ENCODE peak calls at places on chromosomes 7 and 10, in eight cellular contexts. M is SJSA1, C is pancreas, S is A549, Q is Peyer's patch, J is upper lobe of right lung, P is kidney, R is hepatocyte. W is an unnamed sample. For H3K4me1, the result is how much of the 10 kb centered on the place peaks cover.

GRCh38 chr7:24727165-24728120 is 29.8 kb downstream of the GSDME start:
- DNase-seq in M (peak), Q (peak), S (no peak), R (no peak), C (no peak), J (no peak), P (no peak), W (no peak)

GRCh38 chr10:52314007-52314821 is at the start of gene DKK1:
- DNase-seq in S (peak), J (peak), C (peak), P (peak), R (peak), Q (peak), M (peak), W (no peak)

GRCh38 chr10:17802966-17803365 is 6.2 kb upstream of the MRC1 start:
- DNase-seq in M (no peak), C (no peak), J (no peak), Q (no peak), P (no peak), R (no peak), S (no peak), W (no peak)

GRCh38 chr7:24323961-24324480 is 40.0 kb downstream of the NPY start:
- DNase-seq in S (no peak), Q (no peak), R (no peak), P (no peak), C (no peak), M (no peak), J (no peak), W (no peak)

GRCh38 chr10:122648599-122649428 is 50.8 kb downstream of the C10orf120 start:
- DNase-seq in R (peak), C (peak), S (peak), P (no peak), J (peak), M (no peak), Q (no peak), W (no peak)

GRCh38 chr10:35453855-35454532 is 117.7 kb downstream of the CCNY start:
- DNase-seq in Q (no peak), R (no peak), P (no peak), J (no peak), M (no peak), S (no peak), C (no peak), W (no peak)

GRCh38 chr10:71314028-71314693 is 4.9 kb upstream of the SLC29A3 start:
- DNase-seq in S (peak), J (no peak), P (peak), M (no peak), R (peak), C (no peak), Q (peak), W (peak)

GRCh38 chr10:127485153-127485857 is 63.8 kb upstream of the NPS start:
- DNase-seq in M (no peak), P (peak), Q (no peak), R (peak), J (no peak), C (no peak), S (peak), W (no peak)

GRCh38 chr10:44801383-44802327 is 109.5 kb upstream of the TMEM72 start:
- DNase-seq in Q (peak), P (peak), M (peak), C (peak), R (peak), S (peak), J (peak), W (no peak)

GRCh38 chr7:130904792-130905191 is 170.8 kb upstream of the KLF14 start:
- DNase-seq in R (no peak), J (no peak), Q (no peak), P (no peak), S (no peak), C (no peak), M (no peak), W (no peak)

GRCh38 chr7:135441791-135442190 is 68.1 kb downstream of the CNOT4 start:
- DNase-seq in R (peak), Q (no peak), M (no peak), P (no peak), J (no peak), S (peak), C (no peak), W (no peak)

GRCh38 chr7:78226059-78226658 is 427.6 kb downstream of the PHTF2 start:
- DNase-seq in M (peak), P (no peak), S (peak), Q (no peak), C (peak), J (peak), R (peak), W (no peak)

GRCh38 chr7:136877509-136877908 is 9.1 kb downstream of the CHRM2 start:
- DNase-seq in Q (no peak), M (no peak), J (no peak), R (no peak), C (no peak), P (no peak), S (no peak), W (no peak)

GRCh38 chr10:114389429-114389828 is 14.9 kb downstream of the AFAP1L2 start:
- DNase-seq in J (no peak), P (no peak), Q (no peak), S (peak), R (no peak), M (peak), C (no peak), W (no peak)

GRCh38 chr10:92848037-92848440 is 281 bp upstream of the EXOC6 start:
- DNase-seq in J (no peak), M (no peak), Q (no peak), P (no peak), S (no peak), R (no peak), C (no peak), W (no peak)

GRCh38 chr10:114499630-114500190 is 95.4 kb upstream of the AFAP1L2 start:
- DNase-seq in J (no peak), Q (peak), S (no peak), R (peak), M (no peak), C (no peak), P (no peak), W (no peak)

GRCh38 chr7:19117081-19117869 is at the start of gene TWIST1:
- DNase-seq in M (peak), J (peak), C (no peak), S (peak), R (peak), Q (no peak), P (peak), W (no peak)

GRCh38 chr7:157013101-157013500 is 2.6 kb upstream of the MNX1 start:
- DNase-seq in Q (no peak), S (no peak), P (no peak), M (no peak), J (peak), C (no peak), R (no peak), W (no peak)

GRCh38 chr7:22356855-22357310 is at the start of gene RAPGEF5:
- DNase-seq in Q (no peak), M (no peak), P (peak), R (peak), C (peak), S (no peak), J (peak), W (no peak)

GRCh38 chr7:27606270-27607209 is 56.1 kb downstream of the HIBADH start:
- DNase-seq in R (peak), C (no peak), J (no peak), P (no peak), Q (no peak), M (peak), S (peak), W (no peak)

GRCh38 chr10:7750222-7750621 is 37.6 kb downstream of the KIN start:
- DNase-seq in Q (no peak), R (no peak), S (no peak), P (no peak), M (no peak), J (no peak), C (no peak), W (no peak)

GRCh38 chr10:102712843-102713242 is 1.4 kb downstream of the ARL3 start:
- DNase-seq in J (no peak), M (no peak), R (no peak), Q (no peak), S (no peak), C (no peak), P (no peak), W (no peak)
- H3K4me3 ChIP-seq in J (peak), M (peak), R (peak), Q (peak), S (peak), C (no peak), P (peak), W (peak)

GRCh38 chr7:150355666-150356059 is 13.0 kb upstream of the REPIN1 start:
- DNase-seq in R (no peak), P (no peak), J (no peak), M (no peak), S (no peak), C (no peak), Q (no peak), W (no peak)
- H3K27ac ChIP-seq in R (no peak), P (no peak), J (no peak), M (no peak), S (no peak), C (peak), Q (no peak), W (peak)

GRCh38 chr10:80489371-80490112 is 35.4 kb downstream of the TSPAN14 start:
- DNase-seq in M (no peak), J (peak), S (no peak), Q (no peak), R (no peak), P (no peak), C (no peak), W (no peak)

GRCh38 chr10:80492875-80493413 is 38.8 kb downstream of the TSPAN14 start:
- DNase-seq in Q (no peak), J (no peak), M (no peak), S (no peak), P (no peak), C (no peak), R (no peak), W (no peak)

GRCh38 chr10:80488539-80489066 is 34.5 kb downstream of the TSPAN14 start:
- DNase-seq in J (peak), C (no peak), R (no peak), Q (no peak), P (no peak), M (no peak), S (no peak), W (no peak)

GRCh38 chr10:80493482-80494021 is 39.4 kb downstream of the TSPAN14 start:
- DNase-seq in S (peak), C (no peak), P (no peak), M (peak), R (no peak), J (peak), Q (no peak), W (peak)

GRCh38 chr10:80491251-80492102 is 37.4 kb downstream of the TSPAN14 start:
- DNase-seq in J (peak), R (no peak), P (peak), Q (no peak), S (peak), M (no peak), C (no peak), W (no peak)
- H3K4me1 ChIP-seq in J (half or more), R (under half), P (half or more), Q (under half), S (half or more), M (under half), C (under half), W (half or more)

DNA sequence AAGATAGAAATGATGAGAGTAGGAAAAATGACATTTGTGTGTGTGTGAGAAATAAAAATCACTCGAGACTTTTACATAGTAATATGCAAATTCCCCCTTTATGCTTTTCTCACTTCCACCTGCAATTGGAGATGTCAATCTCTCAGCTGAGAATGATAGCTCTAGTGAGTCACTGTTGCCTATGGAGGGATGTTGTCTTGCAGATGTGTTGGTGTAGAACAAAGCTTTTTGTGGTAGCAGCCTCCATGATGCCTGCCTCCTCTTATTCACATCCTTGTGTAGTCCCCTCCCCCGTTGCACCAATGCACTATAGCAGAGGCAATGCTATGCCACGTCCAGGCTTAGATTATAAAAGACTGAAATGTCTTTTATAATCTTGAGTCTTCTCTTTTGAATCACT is 33.8 kb downstream of the SPAG6 start:
- DNase-seq in Q (no peak), P (no peak), R (no peak), J (no peak), C (no peak), S (no peak), M (no peak), W (no peak)
- H3K4me3 ChIP-seq in Q (no peak), P (no peak), R (no peak), J (no peak), C (no peak), S (no peak), M (no peak), W (no peak)